ENCODE peak calls at places on chromosomes 12 and 14, in five cellular contexts. One of them, this sample, is unnamed.

GRCh38 chr12:1800646-1801284 is 19.6 kb upstream of the LRTM2 start:
- DNase-seq in activated CD4-positive, CD25-positive, alpha-beta regulatory T cell: no peak
- DNase-seq in tibial artery: peak
- DNase-seq in Ammon's horn: no peak
- DNase-seq in fibroblast of the conjunctiva: no peak
- DNase-seq in this sample: peak

GRCh38 chr12:130366159-130366558 is 28.5 kb downstream of the PIWIL1 start:
- DNase-seq in fibroblast of the conjunctiva: no peak
- DNase-seq in activated CD4-positive, CD25-positive, alpha-beta regulatory T cell: no peak
- DNase-seq in Ammon's horn: no peak
- DNase-seq in tibial artery: no peak
- DNase-seq in this sample: no peak

GRCh38 chr12:69129564-69129963 is 109.8 kb upstream of the CPSF6 start:
- DNase-seq in activated CD4-positive, CD25-positive, alpha-beta regulatory T cell: no peak
- DNase-seq in Ammon's horn: no peak
- DNase-seq in tibial artery: no peak
- DNase-seq in fibroblast of the conjunctiva: no peak
- DNase-seq in this sample: no peak

GRCh38 chr14:65352964-65353530 is 59.5 kb upstream of the FUT8 start:
- DNase-seq in tibial artery: no peak
- DNase-seq in fibroblast of the conjunctiva: no peak
- DNase-seq in Ammon's horn: no peak
- DNase-seq in activated CD4-positive, CD25-positive, alpha-beta regulatory T cell: no peak
- DNase-seq in this sample: peak

GRCh38 chr14:102320033-102320660 is 601 bp downstream of the ZNF839 start:
- DNase-seq in tibial artery: peak
- DNase-seq in fibroblast of the conjunctiva: no peak
- DNase-seq in Ammon's horn: no peak
- DNase-seq in activated CD4-positive, CD25-positive, alpha-beta regulatory T cell: peak
- DNase-seq in this sample: no peak

GRCh38 chr14:98144964-98145363 is 1127.0 kb downstream of the BCL11B start:
- DNase-seq in Ammon's horn: peak
- DNase-seq in fibroblast of the conjunctiva: no peak
- DNase-seq in activated CD4-positive, CD25-positive, alpha-beta regulatory T cell: no peak
- DNase-seq in tibial artery: no peak
- DNase-seq in this sample: no peak

GRCh38 chr14:67620217-67620789 is 583 bp downstream of the ARG2 start:
- DNase-seq in activated CD4-positive, CD25-positive, alpha-beta regulatory T cell: no peak
- DNase-seq in tibial artery: no peak
- DNase-seq in fibroblast of the conjunctiva: no peak
- DNase-seq in Ammon's horn: peak
- DNase-seq in this sample: no peak

GRCh38 chr14:55773297-55773696 is 193.3 kb downstream of the KTN1 start:
- DNase-seq in tibial artery: no peak
- DNase-seq in fibroblast of the conjunctiva: no peak
- DNase-seq in activated CD4-positive, CD25-positive, alpha-beta regulatory T cell: no peak
- DNase-seq in Ammon's horn: no peak
- DNase-seq in this sample: no peak

GRCh38 chr12:130639759-130640158 is 76.3 kb downstream of the RIMBP2 start:
- DNase-seq in Ammon's horn: no peak
- DNase-seq in fibroblast of the conjunctiva: no peak
- DNase-seq in tibial artery: no peak
- DNase-seq in activated CD4-positive, CD25-positive, alpha-beta regulatory T cell: no peak
- DNase-seq in this sample: no peak

GRCh38 chr14:60647081-60647836 is 2.0 kb downstream of the SIX1 start:
- DNase-seq in activated CD4-positive, CD25-positive, alpha-beta regulatory T cell: no peak
- DNase-seq in Ammon's horn: no peak
- DNase-seq in tibial artery: peak
- DNase-seq in fibroblast of the conjunctiva: no peak
- DNase-seq in this sample: no peak

GRCh38 chr14:104978774-104979691 is 859 bp upstream of the AHNAK2 start:
- DNase-seq in fibroblast of the conjunctiva: no peak
- DNase-seq in tibial artery: peak
- DNase-seq in activated CD4-positive, CD25-positive, alpha-beta regulatory T cell: no peak
- DNase-seq in Ammon's horn: no peak
- DNase-seq in this sample: no peak

GRCh38 chr14:21840765-21841164 is 167.1 kb upstream of the OR4E1 start:
- DNase-seq in fibroblast of the conjunctiva: no peak
- DNase-seq in activated CD4-positive, CD25-positive, alpha-beta regulatory T cell: no peak
- DNase-seq in Ammon's horn: no peak
- DNase-seq in tibial artery: no peak
- DNase-seq in this sample: no peak

GRCh38 chr12:131637986-131638385 is 72.9 kb upstream of the SFSWAP start:
- DNase-seq in Ammon's horn: no peak
- DNase-seq in tibial artery: peak
- DNase-seq in fibroblast of the conjunctiva: no peak
- DNase-seq in activated CD4-positive, CD25-positive, alpha-beta regulatory T cell: no peak
- DNase-seq in this sample: no peak

GRCh38 chr12:115294443-115295133 is 610.6 kb upstream of the TBX3 start:
- DNase-seq in fibroblast of the conjunctiva: peak
- DNase-seq in activated CD4-positive, CD25-positive, alpha-beta regulatory T cell: no peak
- DNase-seq in Ammon's horn: no peak
- DNase-seq in tibial artery: no peak
- DNase-seq in this sample: no peak

GRCh38 chr14:96085369-96085768 is 46.2 kb downstream of the C14orf132 start:
- DNase-seq in activated CD4-positive, CD25-positive, alpha-beta regulatory T cell: no peak
- DNase-seq in tibial artery: peak
- DNase-seq in Ammon's horn: no peak
- DNase-seq in fibroblast of the conjunctiva: no peak
- DNase-seq in this sample: no peak

GRCh38 chr14:64919618-64920017 is 5.4 kb downstream of the CHURC1 start:
- DNase-seq in fibroblast of the conjunctiva: no peak
- DNase-seq in tibial artery: no peak
- DNase-seq in activated CD4-positive, CD25-positive, alpha-beta regulatory T cell: no peak
- DNase-seq in Ammon's horn: no peak
- DNase-seq in this sample: no peak

GRCh38 chr14:54026671-54027070 is 70.0 kb upstream of the BMP4 start:
- DNase-seq in fibroblast of the conjunctiva: no peak
- DNase-seq in activated CD4-positive, CD25-positive, alpha-beta regulatory T cell: no peak
- DNase-seq in tibial artery: no peak
- DNase-seq in Ammon's horn: no peak
- DNase-seq in this sample: no peak

GRCh38 chr12:78887008-78887407 is 22.4 kb downstream of the SYT1 start:
- DNase-seq in activated CD4-positive, CD25-positive, alpha-beta regulatory T cell: no peak
- DNase-seq in Ammon's horn: no peak
- DNase-seq in tibial artery: no peak
- DNase-seq in fibroblast of the conjunctiva: peak
- DNase-seq in this sample: no peak

GRCh38 chr12:127565241-127565640 is 701.7 kb upstream of the TMEM132C start:
- DNase-seq in activated CD4-positive, CD25-positive, alpha-beta regulatory T cell: no peak
- DNase-seq in tibial artery: no peak
- DNase-seq in fibroblast of the conjunctiva: no peak
- DNase-seq in Ammon's horn: no peak
- DNase-seq in this sample: no peak

GRCh38 chr12:389138-390096 is at the start of gene KDM5A:
- DNase-seq in activated CD4-positive, CD25-positive, alpha-beta regulatory T cell: no peak
- DNase-seq in Ammon's horn: peak
- DNase-seq in fibroblast of the conjunctiva: peak
- DNase-seq in tibial artery: peak
- DNase-seq in this sample: peak

GRCh38 chr12:120532701-120533238 is 1.4 kb upstream of the RNF10 start:
- DNase-seq in tibial artery: no peak
- DNase-seq in Ammon's horn: no peak
- DNase-seq in fibroblast of the conjunctiva: no peak
- DNase-seq in activated CD4-positive, CD25-positive, alpha-beta regulatory T cell: no peak
- DNase-seq in this sample: no peak

GRCh38 chr12:94263011-94263786 is 114.8 kb downstream of the PLXNC1 start:
- DNase-seq in Ammon's horn: no peak
- DNase-seq in activated CD4-positive, CD25-positive, alpha-beta regulatory T cell: no peak
- DNase-seq in tibial artery: no peak
- DNase-seq in fibroblast of the conjunctiva: no peak
- DNase-seq in this sample: peak

GRCh38 chr12:110585231-110585799 is 2.2 kb upstream of the PPTC7 start:
- DNase-seq in tibial artery: no peak
- DNase-seq in activated CD4-positive, CD25-positive, alpha-beta regulatory T cell: no peak
- DNase-seq in fibroblast of the conjunctiva: no peak
- DNase-seq in Ammon's horn: peak
- DNase-seq in this sample: no peak

GRCh38 chr14:65703996-65704395 is 291.5 kb downstream of the FUT8 start:
- DNase-seq in activated CD4-positive, CD25-positive, alpha-beta regulatory T cell: no peak
- DNase-seq in tibial artery: no peak
- DNase-seq in fibroblast of the conjunctiva: no peak
- DNase-seq in Ammon's horn: no peak
- DNase-seq in this sample: no peak

GRCh38 chr12:58479403-58479802 is 440.9 kb downstream of the LRIG3 start:
- DNase-seq in Ammon's horn: no peak
- DNase-seq in tibial artery: no peak
- DNase-seq in activated CD4-positive, CD25-positive, alpha-beta regulatory T cell: no peak
- DNase-seq in fibroblast of the conjunctiva: no peak
- DNase-seq in this sample: no peak

GRCh38 chr12:25557830-25558436 is 4.8 kb upstream of the LMNTD1 start:
- DNase-seq in Ammon's horn: no peak
- DNase-seq in tibial artery: no peak
- DNase-seq in activated CD4-positive, CD25-positive, alpha-beta regulatory T cell: no peak
- DNase-seq in fibroblast of the conjunctiva: peak
- DNase-seq in this sample: no peak

GRCh38 chr14:78959674-78960264 is 789.6 kb downstream of the NRXN3 start:
- DNase-seq in tibial artery: peak
- DNase-seq in Ammon's horn: peak
- DNase-seq in activated CD4-positive, CD25-positive, alpha-beta regulatory T cell: no peak
- DNase-seq in fibroblast of the conjunctiva: peak
- DNase-seq in this sample: no peak

GRCh38 chr12:32274665-32275064 is 124.7 kb upstream of the FGD4 start:
- DNase-seq in activated CD4-positive, CD25-positive, alpha-beta regulatory T cell: no peak
- DNase-seq in Ammon's horn: no peak
- DNase-seq in fibroblast of the conjunctiva: no peak
- DNase-seq in tibial artery: no peak
- DNase-seq in this sample: no peak

GRCh38 chr12:46549527-46550265 is 177.1 kb upstream of the SLC38A2 start:
- DNase-seq in tibial artery: no peak
- DNase-seq in Ammon's horn: no peak
- DNase-seq in fibroblast of the conjunctiva: peak
- DNase-seq in activated CD4-positive, CD25-positive, alpha-beta regulatory T cell: no peak
- DNase-seq in this sample: no peak